ENCODE peak calls at places on chromosomes 11 and 22, in six cellular contexts. A is left cardiac atrium; J is iris pigment epithelial cell; E is mesenchymal stem cell; W is AG04449; P is stimulated activated CD4-positive, alpha-beta T cell treated with anti-CD3 and anti-CD28 coated beads, Interleukin-2, amount 100 ng/mL, for 48 hours. V is an unnamed sample.
A peak's percentile ranks its signal among the peaks of the same experiment; 100 is the strongest.

GRCh38 chr11:68020575-68020974 is 9.9 kb upstream of the NDUFS8 start:
- DNase-seq in A (no peak), J (no peak), E (peak; percentile 56), W (no peak), P (no peak), V (no peak)

GRCh38 chr11:64852804-64853520 is 8.5 kb upstream of the CDC42BPG start:
- DNase-seq in A (no peak), J (no peak), E (no peak), W (no peak), P (no peak), V (no peak)

GRCh38 chr22:36223504-36223903 is 15.8 kb downstream of the APOL2 start:
- DNase-seq in A (no peak), J (no peak), E (no peak), W (no peak), P (no peak), V (no peak)

GRCh38 chr11:3609416-3610265 is 32.2 kb downstream of the ART5 start:
- DNase-seq in A (no peak), J (peak; percentile 45), E (peak; percentile 45), W (no peak), P (peak; percentile 51), V (no peak)

GRCh38 chr11:94536386-94536785 is 7.3 kb upstream of the FUT4 start:
- DNase-seq in A (no peak), J (no peak), E (no peak), W (no peak), P (no peak), V (no peak)

GRCh38 chr11:113001709-113002108 is 40.5 kb downstream of the NCAM1 start:
- DNase-seq in A (no peak), J (peak; percentile 37), E (no peak), W (no peak), P (no peak), V (no peak)

GRCh38 chr11:93216511-93217121 is 18.8 kb upstream of the SLC36A4 start:
- DNase-seq in A (no peak), J (no peak), E (no peak), W (no peak), P (no peak), V (no peak)

GRCh38 chr11:35605691-35606090 is 12.6 kb upstream of the FJX1 start:
- DNase-seq in A (peak; percentile 26), J (peak; percentile 65), E (no peak), W (no peak), P (no peak), V (peak; percentile 70)

GRCh38 chr22:43334378-43334777 is 8.8 kb downstream of the SCUBE1 start:
- DNase-seq in A (no peak), J (no peak), E (no peak), W (no peak), P (no peak), V (no peak)

GRCh38 chr22:29096736-29097669 is 24.2 kb downstream of the KREMEN1 start:
- DNase-seq in A (no peak), J (peak; percentile 71), E (no peak), W (no peak), P (no peak), V (no peak)

GRCh38 chr22:46347646-46348045 is 12.1 kb downstream of the TRMU start:
- DNase-seq in A (no peak), J (no peak), E (no peak), W (no peak), P (no peak), V (peak; percentile 34)

GRCh38 chr11:46279393-46280099 is 2.1 kb downstream of the CREB3L1 start:
- DNase-seq in A (peak; percentile 69), J (peak; percentile 70), E (peak; percentile 67), W (no peak), P (no peak), V (peak; percentile 84)

GRCh38 chr22:44684506-44685383 is 17.3 kb upstream of the PRR5 start:
- DNase-seq in A (peak; percentile 88), J (peak; percentile 93), E (peak; percentile 98), W (peak; percentile 50), P (peak; percentile 80), V (peak; percentile 88)

GRCh38 chr11:66743271-66743968 is 14.4 kb upstream of the SPTBN2 start:
- DNase-seq in A (peak; percentile 39), J (no peak), E (no peak), W (no peak), P (no peak), V (no peak)

GRCh38 chr22:36151006-36151595 is 9.5 kb downstream of the APOL3 start:
- DNase-seq in A (no peak), J (peak; percentile 30), E (no peak), W (no peak), P (no peak), V (no peak)

GRCh38 chr11:68166969-68167368 is 45.8 kb upstream of the CHKA start:
- DNase-seq in A (no peak), J (no peak), E (no peak), W (no peak), P (no peak), V (no peak)

GRCh38 chr11:125593113-125593761 is 585 bp downstream of the STT3A start:
- DNase-seq in A (peak; percentile 28), J (peak; percentile 41), E (peak; percentile 67), W (no peak), P (no peak), V (no peak)

GRCh38 chr22:37453696-37454095 is 26.4 kb upstream of the ELFN2 start:
- DNase-seq in A (no peak), J (no peak), E (no peak), W (no peak), P (no peak), V (no peak)

GRCh38 chr11:123584737-123585136 is 69.7 kb downstream of the SCN3B start:
- DNase-seq in A (no peak), J (no peak), E (no peak), W (no peak), P (no peak), V (no peak)

GRCh38 chr11:109946322-109946846 is 146.8 kb upstream of the ZC3H12C start:
- DNase-seq in A (peak; percentile 90), J (peak; percentile 98), E (peak; percentile 97), W (peak; percentile 80), P (peak; percentile 58), V (peak; percentile 91)

GRCh38 chr22:37431811-37432707 is 4.8 kb upstream of the ELFN2 start:
- DNase-seq in A (no peak), J (peak; percentile 99), E (peak; percentile 95), W (peak; percentile 97), P (peak; percentile 44), V (no peak)

GRCh38 chr22:31956360-31956759 is 12.0 kb downstream of the YWHAH start:
- DNase-seq in A (no peak), J (no peak), E (no peak), W (no peak), P (no peak), V (no peak)

GRCh38 chr22:49571326-49571725 is 256.3 kb downstream of the BRD1 start:
- DNase-seq in A (no peak), J (no peak), E (no peak), W (no peak), P (no peak), V (no peak)

GRCh38 chr11:73753938-73754337 is 6.9 kb downstream of the RAB6A start:
- DNase-seq in A (no peak), J (no peak), E (no peak), W (no peak), P (no peak), V (no peak)

GRCh38 chr11:537622-538430 is 499 bp downstream of the LRRC56 start:
- DNase-seq in A (peak; percentile 12), J (no peak), E (no peak), W (no peak), P (no peak), V (no peak)

GRCh38 chr11:3000032-3000961 is 8.2 kb upstream of the NAP1L4 start:
- DNase-seq in A (peak; percentile 76), J (peak; percentile 83), E (no peak), W (no peak), P (no peak), V (peak; percentile 86)

GRCh38 chr11:86938203-86938899 is 16.8 kb downstream of the FZD4 start:
- DNase-seq in A (no peak), J (no peak), E (no peak), W (no peak), P (no peak), V (no peak)

GRCh38 chr11:64226507-64227051 is 505 bp downstream of the NUDT22 start:
- DNase-seq in A (peak; percentile 70), J (no peak), E (no peak), W (no peak), P (no peak), V (peak; percentile 87)

GRCh38 chr11:76801736-76802135 is 18.6 kb downstream of the TSKU start:
- DNase-seq in A (no peak), J (no peak), E (peak; percentile 85), W (no peak), P (no peak), V (no peak)

GRCh38 chr22:20247010-20247505 is 21.1 kb downstream of the RTN4R start:
- DNase-seq in A (peak; percentile 78), J (no peak), E (peak; percentile 72), W (peak; percentile 10), P (no peak), V (no peak)

GRCh38 chr22:41834005-41834975 is 1.4 kb downstream of the SREBF2 start:
- DNase-seq in A (no peak), J (no peak), E (no peak), W (no peak), P (no peak), V (no peak)

GRCh38 chr11:6258141-6258540 is 1.5 kb upstream of the CCKBR start:
- DNase-seq in A (no peak), J (no peak), E (no peak), W (no peak), P (no peak), V (no peak)

GRCh38 chr22:36009085-36009484 is 19.5 kb downstream of the RBFOX2 start:
- DNase-seq in A (no peak), J (peak; percentile 53), E (peak; percentile 89), W (no peak), P (no peak), V (no peak)

GRCh38 chr11:46294365-46295309 is 17.2 kb downstream of the CREB3L1 start:
- DNase-seq in A (no peak), J (peak; percentile 92), E (peak; percentile 97), W (peak; percentile 95), P (no peak), V (no peak)

GRCh38 chr11:76838422-76839068 is 22.2 kb upstream of the ACER3 start:
- DNase-seq in A (no peak), J (no peak), E (peak; percentile 57), W (no peak), P (no peak), V (no peak)

GRCh38 chr11:96168623-96169022 is 174.4 kb downstream of the MAML2 start:
- DNase-seq in A (peak; percentile 28), J (peak; percentile 97), E (peak; percentile 96), W (no peak), P (no peak), V (no peak)

V was measured in Right ventricle myocardium inferior.